ENCODE peak calls at places on chromosomes 12 and 14, in four cellular contexts. One of them, this sample, is unnamed.
A peak's percentile ranks its signal among the peaks of the same experiment; 100 is the strongest.

GRCh38 chr12:118520954-118521353 is 144.6 kb downstream of the SUDS3 start:
- DNase-seq in GM12878: no peak
- DNase-seq in H1: no peak
- DNase-seq in HepG2: no peak
- DNase-seq in this sample: no peak

GRCh38 chr12:24997970-24998582 is 49.2 kb upstream of the BCAT1 start:
- DNase-seq in GM12878: peak; percentile 92
- DNase-seq in H1: no peak
- DNase-seq in HepG2: no peak
- DNase-seq in this sample: no peak

GRCh38 chr14:65210118-65210826 is 108.0 kb upstream of the MAX start:
- DNase-seq in GM12878: peak; percentile 71
- DNase-seq in H1: no peak
- DNase-seq in HepG2: no peak
- DNase-seq in this sample: no peak

GRCh38 chr14:78933948-78934524 is 763.9 kb downstream of the NRXN3 start:
- DNase-seq in GM12878: no peak
- DNase-seq in H1: no peak
- DNase-seq in HepG2: peak; percentile 12
- DNase-seq in this sample: peak; percentile 47

GRCh38 chr14:95048771-95049312 is 108.5 kb downstream of the DICER1 start:
- DNase-seq in GM12878: no peak
- DNase-seq in H1: no peak
- DNase-seq in HepG2: no peak
- DNase-seq in this sample: no peak

GRCh38 chr14:20501346-20501745 is 4.0 kb upstream of the RNASE10 start:
- DNase-seq in GM12878: no peak
- DNase-seq in H1: no peak
- DNase-seq in HepG2: no peak
- DNase-seq in this sample: no peak

GRCh38 chr14:101083564-101084435 is 180.3 kb upstream of the RTL1 start:
- DNase-seq in GM12878: no peak
- DNase-seq in H1: no peak
- DNase-seq in HepG2: peak; percentile 20
- DNase-seq in this sample: no peak

GRCh38 chr14:54840336-54840735 is 62.3 kb downstream of the GCH1 start:
- DNase-seq in GM12878: no peak
- DNase-seq in H1: no peak
- DNase-seq in HepG2: no peak
- DNase-seq in this sample: no peak

GRCh38 chr14:32629146-32629545 is 300.0 kb downstream of the AKAP6 start:
- DNase-seq in GM12878: no peak
- DNase-seq in H1: no peak
- DNase-seq in HepG2: no peak
- DNase-seq in this sample: no peak

GRCh38 chr12:8031872-8032241 is 659 bp upstream of the FOXJ2 start:
- DNase-seq in GM12878: no peak
- DNase-seq in H1: no peak
- DNase-seq in HepG2: no peak
- DNase-seq in this sample: no peak

GRCh38 chr12:92362785-92363184 is 217.1 kb upstream of the BTG1 start:
- DNase-seq in GM12878: peak; percentile 86
- DNase-seq in H1: no peak
- DNase-seq in HepG2: no peak
- DNase-seq in this sample: no peak

GRCh38 chr12:55847603-55848329 is 5.0 kb upstream of the MMP19 start:
- DNase-seq in GM12878: no peak
- DNase-seq in H1: no peak
- DNase-seq in HepG2: peak; percentile 26
- DNase-seq in this sample: no peak

GRCh38 chr14:21042918-21043317 is 756 bp downstream of the RNASE7 start:
- DNase-seq in GM12878: no peak
- DNase-seq in H1: no peak
- DNase-seq in HepG2: no peak
- DNase-seq in this sample: no peak

GRCh38 chr14:89792489-89793366 is 161.8 kb downstream of the EFCAB11 start:
- DNase-seq in GM12878: no peak
- DNase-seq in H1: no peak
- DNase-seq in HepG2: no peak
- DNase-seq in this sample: no peak

GRCh38 chr12:124390442-124391116 is 95.7 kb downstream of the RFLNA start:
- DNase-seq in GM12878: peak; percentile 23
- DNase-seq in H1: no peak
- DNase-seq in HepG2: no peak
- DNase-seq in this sample: no peak

GRCh38 chr12:59158066-59158465 is 237.8 kb upstream of the LRIG3 start:
- DNase-seq in GM12878: no peak
- DNase-seq in H1: no peak
- DNase-seq in HepG2: no peak
- DNase-seq in this sample: no peak

GRCh38 chr12:58356794-58357193 is 415.4 kb downstream of the ATP23 start:
- DNase-seq in GM12878: no peak
- DNase-seq in H1: no peak
- DNase-seq in HepG2: no peak
- DNase-seq in this sample: no peak

GRCh38 chr12:46450279-46450748 is 77.7 kb upstream of the SLC38A2 start:
- DNase-seq in GM12878: no peak
- DNase-seq in H1: no peak
- DNase-seq in HepG2: no peak
- DNase-seq in this sample: peak; percentile 69

GRCh38 chr14:50397461-50398196 is 948 bp upstream of the CDKL1 start:
- DNase-seq in GM12878: no peak
- DNase-seq in H1: no peak
- DNase-seq in HepG2: peak; percentile 24
- DNase-seq in this sample: no peak

GRCh38 chr14:89507926-89508460 is 91.0 kb upstream of the FOXN3 start:
- DNase-seq in GM12878: no peak
- DNase-seq in H1: no peak
- DNase-seq in HepG2: no peak
- DNase-seq in this sample: no peak

GRCh38 chr14:69636718-69637480 is 25.5 kb downstream of the SUSD6 start:
- DNase-seq in GM12878: no peak
- DNase-seq in H1: no peak
- DNase-seq in HepG2: no peak
- DNase-seq in this sample: no peak

GRCh38 chr12:107429006-107429698 is 256.4 kb upstream of the PWP1 start:
- DNase-seq in GM12878: no peak
- DNase-seq in H1: no peak
- DNase-seq in HepG2: no peak
- DNase-seq in this sample: peak; percentile 69

GRCh38 chr12:11727133-11727664 is 77.7 kb downstream of the ETV6 start:
- DNase-seq in GM12878: peak; percentile 87
- DNase-seq in H1: no peak
- DNase-seq in HepG2: peak; percentile 56
- DNase-seq in this sample: no peak

GRCh38 chr14:60250318-60251035 is 1.5 kb downstream of the PPM1A start:
- DNase-seq in GM12878: no peak
- DNase-seq in H1: no peak
- DNase-seq in HepG2: peak; percentile 49
- DNase-seq in this sample: no peak

GRCh38 chr12:75120202-75120774 is 89.4 kb downstream of the KCNC2 start:
- DNase-seq in GM12878: no peak
- DNase-seq in H1: no peak
- DNase-seq in HepG2: no peak
- DNase-seq in this sample: no peak

GRCh38 chr12:90390947-90391346 is 564.0 kb downstream of the CCER1 start:
- DNase-seq in GM12878: no peak
- DNase-seq in H1: no peak
- DNase-seq in HepG2: no peak
- DNase-seq in this sample: no peak

GRCh38 chr12:53966070-53966384 is 6.9 kb upstream of the HOXC11 start:
- DNase-seq in GM12878: no peak
- DNase-seq in H1: no peak
- DNase-seq in HepG2: no peak
- DNase-seq in this sample: no peak

GRCh38 chr12:53964315-53964713 is 8.6 kb upstream of the HOXC11 start:
- DNase-seq in GM12878: no peak
- DNase-seq in H1: no peak
- DNase-seq in HepG2: no peak
- DNase-seq in this sample: no peak

GRCh38 chr12:53965251-53966069 is 7.5 kb upstream of the HOXC11 start:
- DNase-seq in GM12878: no peak
- DNase-seq in H1: no peak
- DNase-seq in HepG2: no peak
- DNase-seq in this sample: no peak

GRCh38 chr12:53963005-53963404 is 8.3 kb downstream of the HOXC12 start:
- DNase-seq in GM12878: no peak
- DNase-seq in H1: no peak
- DNase-seq in HepG2: no peak
- DNase-seq in this sample: no peak

GRCh38 chr12:53963434-53964314 is 9.0 kb downstream of the HOXC12 start:
- DNase-seq in GM12878: no peak
- DNase-seq in H1: no peak
- DNase-seq in HepG2: no peak
- DNase-seq in this sample: no peak
- TF ChIP-seq JUND in GM12878: no peak
- TF ChIP-seq JUND in H1: no peak
- TF ChIP-seq JUND in HepG2: no peak
- TF ChIP-seq JUND in this sample: no peak

DNA sequence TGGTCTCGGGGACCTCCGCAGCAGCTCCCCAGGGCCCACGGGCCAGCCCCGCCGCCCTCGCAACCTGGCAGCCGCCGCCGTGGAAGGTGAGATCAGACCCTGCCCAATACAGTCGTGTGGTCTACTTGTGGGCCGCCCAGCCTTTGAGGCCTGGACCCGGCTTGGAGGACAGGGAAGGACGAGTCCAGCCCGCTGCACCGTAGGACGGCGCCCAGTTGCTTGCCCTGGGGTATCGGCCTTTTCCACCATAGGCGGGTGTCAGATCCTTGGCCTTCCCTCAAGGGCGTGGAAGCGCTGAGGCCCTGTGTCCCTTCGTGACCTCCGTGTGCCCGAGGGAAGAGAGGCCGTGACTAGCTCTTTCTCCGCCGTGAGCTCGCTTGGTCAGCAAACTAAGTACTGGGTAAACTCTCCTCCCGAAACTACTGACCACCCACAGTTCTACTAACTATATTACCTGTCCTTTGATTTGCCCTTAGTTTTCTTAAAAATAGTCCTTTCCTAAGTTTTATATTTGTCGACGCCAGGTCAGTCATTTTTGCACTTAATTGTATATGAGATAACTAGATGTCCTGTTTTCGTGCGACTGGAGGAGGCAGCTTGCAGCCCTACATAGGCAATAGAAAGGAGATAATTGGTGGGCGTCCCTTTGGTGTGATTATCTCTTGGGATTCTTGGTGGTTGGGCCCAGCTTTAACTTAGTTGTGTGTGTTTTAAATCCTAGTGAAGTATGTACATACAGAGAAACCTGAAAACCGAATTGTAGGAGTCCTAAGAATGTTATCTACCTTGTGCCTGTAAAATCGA is 766 bp downstream of the SLC25A3 start:
- DNase-seq in GM12878: no peak
- DNase-seq in H1: no peak
- DNase-seq in HepG2: no peak
- DNase-seq in this sample: peak; percentile 49
- TF ChIP-seq JUND in GM12878: no peak
- TF ChIP-seq JUND in H1: no peak
- TF ChIP-seq JUND in HepG2: no peak
- TF ChIP-seq JUND in this sample: no peak

DNA sequence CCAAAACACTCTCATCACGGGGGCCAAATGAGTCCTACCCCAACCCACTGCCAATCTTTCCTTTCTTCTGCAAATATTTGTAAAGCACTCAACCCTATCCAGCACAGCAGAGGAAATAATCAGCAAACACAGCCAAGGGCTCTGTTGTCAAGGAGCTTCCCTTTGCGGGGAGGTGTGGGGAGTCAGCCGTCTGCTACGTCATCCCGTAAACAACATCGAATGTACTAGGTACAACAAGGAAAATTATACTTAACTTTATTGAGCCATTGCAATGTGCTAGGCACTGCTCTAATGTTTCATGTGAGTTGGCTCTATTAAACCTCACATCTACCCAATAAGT is 22.8 kb downstream of the TMEM63C start:
- DNase-seq in GM12878: no peak
- DNase-seq in H1: no peak
- DNase-seq in HepG2: no peak
- DNase-seq in this sample: peak; percentile 80
- TF ChIP-seq JUND in GM12878: no peak
- TF ChIP-seq JUND in H1: no peak
- TF ChIP-seq JUND in HepG2: no peak
- TF ChIP-seq JUND in this sample: no peak

DNA sequence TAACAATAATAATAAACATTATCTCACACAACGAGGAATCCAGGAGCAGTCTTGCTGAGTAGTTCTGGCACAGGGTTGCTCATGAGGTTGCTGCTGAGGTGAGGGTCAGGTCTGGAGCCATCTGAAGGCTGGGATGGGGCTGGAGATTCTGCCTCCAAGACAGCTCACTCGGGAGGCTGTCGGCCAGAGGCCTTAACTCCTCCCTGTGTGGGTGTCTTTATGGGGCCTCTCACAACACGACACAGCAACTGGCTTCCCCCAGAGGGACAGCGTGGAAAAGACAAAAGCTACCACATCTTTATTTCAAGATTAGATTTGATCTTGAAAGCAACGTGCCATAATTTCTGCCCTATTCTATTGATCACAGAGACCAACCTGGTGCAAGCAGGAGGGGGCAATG is 7.2 kb upstream of the CD4 start:
- DNase-seq in GM12878: no peak
- DNase-seq in H1: no peak
- DNase-seq in HepG2: no peak
- DNase-seq in this sample: no peak
- TF ChIP-seq JUND in GM12878: no peak
- TF ChIP-seq JUND in H1: no peak
- TF ChIP-seq JUND in HepG2: no peak
- TF ChIP-seq JUND in this sample: no peak

GRCh38 chr14:38070213-38070612 is 137.5 kb upstream of the SSTR1 start:
- DNase-seq in GM12878: no peak
- DNase-seq in H1: no peak
- DNase-seq in HepG2: no peak
- DNase-seq in this sample: no peak

GRCh38 chr14:38065101-38065762 is 142.5 kb upstream of the SSTR1 start:
- DNase-seq in GM12878: no peak
- DNase-seq in H1: no peak
- DNase-seq in HepG2: no peak
- DNase-seq in this sample: no peak
- TF ChIP-seq JUND in GM12878: no peak
- TF ChIP-seq JUND in H1: no peak
- TF ChIP-seq JUND in HepG2: no peak
- TF ChIP-seq JUND in this sample: no peak

GRCh38 chr12:3333991-3334391 is 157.0 kb upstream of the PRMT8 start:
- DNase-seq in GM12878: no peak
- DNase-seq in H1: no peak
- DNase-seq in HepG2: no peak
- DNase-seq in this sample: no peak
- TF ChIP-seq JUND in GM12878: no peak
- TF ChIP-seq JUND in H1: no peak
- TF ChIP-seq JUND in HepG2: no peak
- TF ChIP-seq JUND in this sample: no peak

DNA sequence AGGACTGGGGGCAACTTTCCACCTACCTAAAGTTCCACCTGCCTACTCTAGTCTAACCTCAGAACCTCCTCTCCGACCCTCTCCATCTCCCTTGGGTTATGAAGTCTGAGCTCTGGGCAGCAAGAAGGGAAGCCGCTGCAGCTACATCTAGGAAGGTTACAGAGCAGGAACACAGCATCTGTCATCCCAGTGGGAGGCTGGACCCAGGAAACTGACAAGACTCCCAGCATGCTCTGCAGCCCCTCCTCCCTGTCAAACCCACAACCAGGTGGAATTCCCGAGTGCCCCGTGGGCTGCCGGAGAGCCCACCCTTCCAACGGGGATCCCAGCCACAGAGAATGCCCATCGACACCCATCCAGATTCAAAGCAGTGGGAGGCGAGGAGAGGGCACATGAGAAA is 2.1 kb downstream of the TESC start:
- DNase-seq in GM12878: no peak
- DNase-seq in H1: no peak
- DNase-seq in HepG2: no peak
- DNase-seq in this sample: no peak
- TF ChIP-seq JUND in GM12878: no peak
- TF ChIP-seq JUND in H1: no peak
- TF ChIP-seq JUND in HepG2: no peak
- TF ChIP-seq JUND in this sample: no peak